ENCODE peak calls at places on chromosomes 2 and 18, in eight cellular contexts. N, O, K, W, Y, V, C and P are unnamed samples.

GRCh38 chr2:162677476-162677875 is 161.1 kb downstream of the KCNH7 start:
- DNase-seq in Y (no peak), N (no peak), K (no peak), C (no peak), O (peak; percentile 6), V (no peak), W (no peak), P (no peak)

GRCh38 chr18:73979742-73980141 is 167.9 kb downstream of the FBXO15 start:
- DNase-seq in O (no peak), K (no peak), N (no peak), V (peak; percentile 41), C (no peak), Y (peak; percentile 26), W (no peak), P (no peak)

GRCh38 chr18:37956902-37957301 is 391.3 kb upstream of the CELF4 start:
- DNase-seq in V (no peak), O (no peak), Y (no peak), K (no peak), N (no peak), W (no peak), C (no peak), P (no peak)

GRCh38 chr2:98658816-98659486 is 50.6 kb downstream of the UNC50 start:
- DNase-seq in O (no peak), W (no peak), V (no peak), N (no peak), C (no peak), Y (no peak), K (no peak), P (no peak)

GRCh38 chr2:74530239-74531161 is 767 bp downstream of the HTRA2 start:
- DNase-seq in W (peak; percentile 68), Y (no peak), O (no peak), C (no peak), N (peak; percentile 62), K (peak; percentile 44), V (no peak), P (peak; percentile 49)

GRCh38 chr2:136131484-136131960 is 13.6 kb upstream of the CXCR4 start:
- DNase-seq in C (no peak), W (no peak), Y (no peak), K (no peak), O (no peak), V (no peak), N (no peak), P (no peak)

GRCh38 chr2:60676950-60677349 is 79.1 kb upstream of the PAPOLG start:
- DNase-seq in O (no peak), Y (no peak), C (no peak), V (no peak), W (no peak), K (no peak), N (no peak), P (no peak)

GRCh38 chr2:69581774-69582581 is 61.6 kb downstream of the AAK1 start:
- DNase-seq in O (peak; percentile 40), V (no peak), W (peak; percentile 53), N (no peak), C (no peak), K (no peak), Y (no peak), P (no peak)

GRCh38 chr2:38178556-38179419 is 102.8 kb upstream of the CYP1B1 start:
- DNase-seq in W (no peak), O (peak; percentile 96), K (no peak), Y (no peak), N (no peak), C (no peak), V (no peak), P (peak; percentile 78)

GRCh38 chr18:37277753-37278152 is 287.8 kb downstream of the CELF4 start:
- DNase-seq in K (no peak), W (no peak), V (no peak), O (no peak), C (no peak), Y (no peak), N (no peak), P (no peak)

GRCh38 chr18:25678226-25678625 is 326.3 kb upstream of the ZNF521 start:
- DNase-seq in Y (no peak), W (no peak), C (no peak), V (no peak), O (no peak), N (no peak), K (no peak), P (no peak)

GRCh38 chr2:73920577-73921545 is 5.8 kb upstream of the DGUOK start:
- DNase-seq in V (no peak), C (no peak), O (no peak), Y (no peak), W (peak; percentile 69), K (peak; percentile 57), N (peak; percentile 53), P (no peak)

GRCh38 chr2:119745566-119745965 is 14.2 kb upstream of the PTPN4 start:
- DNase-seq in C (no peak), Y (no peak), N (no peak), W (no peak), O (no peak), V (no peak), K (no peak), P (no peak)

GRCh38 chr18:35028556-35028955 is 12.7 kb upstream of the MAPRE2 start:
- DNase-seq in V (no peak), Y (no peak), K (no peak), N (no peak), C (no peak), W (no peak), O (no peak), P (no peak)

GRCh38 chr2:179377296-179377695 is 112.7 kb upstream of the SESTD1 start:
- DNase-seq in K (no peak), O (peak; percentile 2), C (no peak), N (no peak), W (no peak), Y (no peak), V (no peak), P (no peak)

GRCh38 chr2:63786506-63786905 is 55.2 kb upstream of the UGP2 start:
- DNase-seq in W (no peak), O (no peak), K (no peak), C (no peak), Y (no peak), V (no peak), N (no peak), P (no peak)

GRCh38 chr2:165902929-165903328 is 50.6 kb downstream of the TTC21B start:
- DNase-seq in V (no peak), C (no peak), O (peak; percentile 17), Y (no peak), K (no peak), W (no peak), N (no peak), P (no peak)

GRCh38 chr18:23131693-23132319 is 3.5 kb upstream of the CABLES1 start:
- DNase-seq in Y (no peak), N (peak; percentile 64), C (no peak), K (peak; percentile 83), V (peak; percentile 59), O (peak; percentile 87), W (no peak), P (peak; percentile 87)

GRCh38 chr18:44935455-44935854 is 254.8 kb downstream of the SETBP1 start:
- DNase-seq in K (no peak), C (no peak), O (no peak), V (no peak), N (no peak), Y (no peak), W (no peak), P (no peak)

GRCh38 chr2:176534798-176535479 is 265.7 kb downstream of the MTX2 start:
- DNase-seq in V (peak; percentile 79), C (no peak), Y (no peak), W (no peak), O (no peak), N (no peak), K (no peak), P (no peak)

GRCh38 chr2:162245737-162246136 is 2.5 kb upstream of the FAP start:
- DNase-seq in W (no peak), O (peak; percentile 75), Y (peak; percentile 98), C (no peak), V (no peak), N (no peak), K (no peak), P (no peak)

DNA sequence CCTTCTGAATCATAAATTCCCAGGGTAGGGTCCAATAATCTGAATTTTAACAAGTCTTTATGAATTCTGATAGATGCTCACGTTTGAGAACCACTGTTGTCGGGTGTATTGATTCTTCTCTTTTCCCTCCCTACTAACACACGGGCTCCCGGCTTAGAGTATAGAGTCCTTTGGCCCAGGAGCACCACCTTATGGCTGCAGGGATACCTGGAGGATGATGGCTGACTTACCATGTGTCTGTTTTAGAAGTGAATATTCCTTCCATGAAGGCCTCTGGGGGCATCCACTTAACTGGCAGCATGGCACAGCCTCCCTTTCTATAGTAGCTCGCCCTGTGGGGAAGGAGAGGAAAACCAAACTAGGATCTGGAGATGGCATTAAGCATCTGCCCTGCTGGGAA is 91.7 kb downstream of the CLIP4 start:
- DNase-seq in V (no peak), N (no peak), Y (no peak), O (no peak), K (no peak), C (no peak), W (no peak), P (no peak)
- TF ChIP-seq CTCF in V (no peak), N (no peak), Y (peak; percentile 16), O (peak; percentile 22), K (no peak), C (no peak), W (no peak), P (no peak)

GRCh38 chr2:172865422-172865821 is 129.8 kb downstream of the RAPGEF4 start:
- DNase-seq in N (no peak), C (no peak), K (no peak), Y (no peak), V (no peak), O (no peak), W (no peak), P (peak; percentile 18)
- TF ChIP-seq CTCF in N (no peak), C (no peak), K (peak; percentile 33), Y (peak; percentile 63), V (peak; percentile 35), O (peak; percentile 63), W (no peak), P (no peak)

DNA sequence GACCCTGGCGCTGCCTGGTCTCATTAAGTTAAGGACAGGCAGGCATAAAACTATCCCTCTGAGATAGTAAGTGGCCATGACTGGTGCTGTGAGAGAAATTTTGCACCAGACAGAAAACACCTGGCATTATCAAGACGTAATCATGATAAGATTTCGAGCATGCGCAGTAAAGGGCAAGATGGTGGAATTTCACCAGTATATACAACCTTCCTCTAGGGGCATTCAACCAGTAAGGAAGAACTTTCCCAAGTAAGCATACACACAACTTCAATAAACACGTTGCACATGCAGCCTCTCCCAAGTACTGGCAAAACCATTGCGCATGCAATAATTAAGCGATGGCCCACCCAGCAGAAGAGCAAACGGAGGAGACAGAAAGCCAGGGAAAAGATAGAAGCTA is 1376.4 kb upstream of the CRIM1 start:
- DNase-seq in V (no peak), C (no peak), W (no peak), K (no peak), N (no peak), O (no peak), Y (no peak), P (no peak)
- TF ChIP-seq CTCF in V (no peak), C (no peak), W (no peak), K (no peak), N (no peak), O (no peak), Y (no peak), P (no peak)

DNA sequence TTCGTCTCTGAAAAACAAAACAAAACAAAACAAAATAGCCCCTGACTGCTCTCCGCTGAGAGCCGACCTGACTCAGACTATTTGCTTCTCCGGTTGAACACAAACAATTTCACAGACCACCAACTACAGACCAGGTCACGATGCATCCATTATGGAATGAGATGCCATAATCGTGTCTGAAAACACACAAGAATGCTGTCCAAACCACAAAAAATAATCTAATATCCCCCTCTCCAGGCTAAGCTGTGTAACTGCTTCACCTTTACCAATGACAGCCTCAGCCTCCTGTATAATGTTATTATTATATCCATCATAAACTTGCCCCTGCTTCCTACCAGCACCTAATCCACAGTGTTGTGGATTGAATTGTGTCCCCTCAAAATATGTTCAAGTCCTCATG is 114.7 kb downstream of the DNAH6 start:
- DNase-seq in O (peak; percentile 34), V (peak; percentile 2), Y (no peak), W (no peak), N (no peak), K (peak; percentile 45), C (no peak), P (no peak)
- TF ChIP-seq CTCF in O (peak; percentile 71), V (peak; percentile 52), Y (peak; percentile 76), W (peak; percentile 45), N (peak; percentile 60), K (peak; percentile 56), C (peak; percentile 38), P (peak; percentile 32)